ENCODE peak calls at places on chromosomes 4 and X, in four cellular contexts. L is neural progenitor cell, K is endothelial cell, A is upper lobe of right lung. Z is an unnamed sample.

GRCh38 chr4:24164054-24164453 is 274.2 kb upstream of the PPARGC1A start:
- DNase-seq in L (no peak), K (no peak), A (no peak), Z (peak)

GRCh38 chrX:16101581-16101980 is 21.8 kb upstream of the GRPR start:
- DNase-seq in L (no peak), K (no peak), A (no peak), Z (no peak)

GRCh38 chr4:143397335-143397734 is 60.7 kb downstream of the GAB1 start:
- DNase-seq in L (no peak), K (no peak), A (no peak), Z (peak)

GRCh38 chr4:47933798-47934197 is 19.4 kb upstream of the NFXL1 start:
- DNase-seq in L (peak), K (no peak), A (no peak), Z (peak)

GRCh38 chr4:22498866-22499265 is 17.0 kb downstream of the ADGRA3 start:
- DNase-seq in L (peak), K (no peak), A (no peak), Z (no peak)

GRCh38 chr4:20085653-20086052 is 166.1 kb upstream of the SLIT2 start:
- DNase-seq in L (no peak), K (no peak), A (no peak), Z (no peak)

GRCh38 chr4:83771113-83771705 is 235.3 kb downstream of the GPAT3 start:
- DNase-seq in L (peak), K (peak), A (no peak), Z (peak)

GRCh38 chr4:83248486-83248885 is 36.1 kb downstream of the COQ2 start:
- DNase-seq in L (no peak), K (no peak), A (no peak), Z (no peak)

GRCh38 chrX:18855919-18856644 is 127.8 kb downstream of the PHKA2 start:
- DNase-seq in L (no peak), K (no peak), A (no peak), Z (peak)

GRCh38 chr4:54440394-54441223 is 211.5 kb downstream of the PDGFRA start:
- DNase-seq in L (peak), K (peak), A (no peak), Z (peak)

GRCh38 chr4:1376391-1376840 is 29.4 kb downstream of the UVSSA start:
- DNase-seq in L (no peak), K (no peak), A (peak), Z (no peak)

GRCh38 chr4:7666011-7666410 is 231.3 kb upstream of the PSAPL1 start:
- DNase-seq in L (no peak), K (no peak), A (no peak), Z (no peak)

GRCh38 chr4:156778093-156778492 is 193.5 kb downstream of the PDGFC start:
- DNase-seq in L (no peak), K (no peak), A (no peak), Z (peak)

GRCh38 chr4:155578726-155579385 is 87.8 kb upstream of the GUCY1A1 start:
- DNase-seq in L (no peak), K (no peak), A (no peak), Z (peak)

GRCh38 chrX:154020500-154021115 is 906 bp upstream of the IRAK1 start:
- DNase-seq in L (no peak), K (no peak), A (no peak), Z (no peak)

GRCh38 chr4:68368566-68369473 is 18.9 kb upstream of the YTHDC1 start:
- DNase-seq in L (no peak), K (no peak), A (no peak), Z (peak)

GRCh38 chrX:16444353-16444752 is 205.6 kb upstream of the S100G start:
- DNase-seq in L (no peak), K (no peak), A (no peak), Z (peak)

GRCh38 chrX:70231666-70232065 is 2.8 kb upstream of the AWAT1 start:
- DNase-seq in L (no peak), K (no peak), A (no peak), Z (no peak)

GRCh38 chr4:108355523-108356208 is 186.9 kb upstream of the LEF1 start:
- DNase-seq in L (no peak), K (no peak), A (no peak), Z (no peak)

GRCh38 chr4:149836546-149836945 is 20.9 kb upstream of the IQCM start:
- DNase-seq in L (no peak), K (no peak), A (no peak), Z (peak)

GRCh38 chr4:157999723-158000122 is 173.1 kb downstream of the GASK1B start:
- DNase-seq in L (no peak), K (no peak), A (no peak), Z (no peak)

GRCh38 chrX:107205770-107206696 is at the start of the genes DNAAF6 and NUP62CL:
- DNase-seq in L (peak), K (peak), A (peak), Z (peak)

GRCh38 chr4:146342600-146343192 is 128.4 kb downstream of the REELD1 start:
- DNase-seq in L (peak), K (peak), A (no peak), Z (peak)
- TF ChIP-seq CTCF in L (peak), K (peak), A (peak), Z (peak)

DNA sequence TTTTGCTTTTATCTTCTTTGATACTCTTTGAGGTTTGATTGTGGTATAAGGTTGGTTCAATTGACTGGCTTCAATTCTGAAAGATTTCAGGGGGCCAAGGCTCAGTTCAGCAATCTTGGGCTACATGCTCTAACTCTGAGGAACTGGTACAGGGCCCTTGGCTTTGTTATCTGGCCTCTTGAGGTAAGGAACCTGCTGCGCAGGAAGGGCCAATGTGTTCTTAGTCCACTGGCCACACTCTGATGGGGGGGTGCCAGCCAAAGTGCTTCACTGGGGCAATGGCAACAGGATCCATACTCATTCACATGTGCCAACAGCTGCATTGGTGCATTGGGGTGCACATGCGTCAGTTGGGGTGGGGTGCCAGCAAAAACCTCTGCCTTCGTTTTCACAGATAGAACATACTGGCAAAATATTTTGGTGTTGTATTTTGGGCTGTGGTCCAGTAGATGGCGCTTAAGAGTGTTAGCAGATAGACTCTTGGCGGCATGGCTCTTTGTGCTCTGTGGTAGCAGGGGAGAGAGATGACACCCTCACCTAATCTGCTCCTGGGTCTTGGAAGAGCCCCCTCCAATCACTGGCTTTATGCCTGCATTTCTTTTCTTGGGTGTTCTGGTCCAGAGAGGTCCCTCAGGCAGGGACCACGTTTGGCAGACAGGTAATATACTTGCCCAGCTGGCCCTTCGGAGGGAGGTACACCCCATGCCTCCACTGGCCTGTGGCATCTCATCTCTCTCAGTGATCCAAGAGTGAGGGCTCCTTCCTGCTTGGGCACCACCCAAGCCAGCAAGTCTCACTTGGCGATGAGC is 42.9 kb downstream of the NDST3 start:
- DNase-seq in L (peak), K (peak), A (no peak), Z (peak)
- TF ChIP-seq CTCF in L (peak), K (peak), A (peak), Z (peak)

DNA sequence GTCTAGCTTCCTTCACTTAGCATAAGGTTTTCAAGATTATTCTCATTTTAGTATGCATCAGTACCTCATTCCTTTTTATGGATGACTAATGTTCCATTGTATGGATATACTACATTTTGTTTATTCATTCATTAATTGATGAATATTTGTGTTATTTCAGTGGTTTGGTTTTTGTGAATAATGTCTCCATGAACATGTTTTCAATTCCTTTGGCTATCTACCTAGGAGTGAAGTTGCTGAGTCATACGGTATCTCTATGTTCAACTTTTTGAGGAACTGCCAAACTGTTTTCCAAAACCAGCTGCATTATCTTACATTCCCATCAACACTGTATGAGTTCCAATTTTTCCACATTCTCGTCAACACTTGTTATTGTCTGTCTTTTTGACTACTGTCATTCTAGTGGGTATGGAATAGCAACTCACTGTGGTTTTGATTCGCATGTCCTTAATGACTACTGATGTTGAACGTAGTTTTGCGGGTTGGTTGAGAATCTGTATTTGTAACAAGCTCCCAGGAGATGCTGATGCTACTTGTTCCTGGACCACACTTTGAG is 388.6 kb upstream of the MAGEB2 start:
- DNase-seq in L (no peak), K (no peak), A (no peak), Z (peak)
- TF ChIP-seq CTCF in L (no peak), K (no peak), A (no peak), Z (no peak)

GRCh38 chr4:122329876-122330595 is 48.8 kb upstream of the ADAD1 start:
- DNase-seq in L (no peak), K (no peak), A (no peak), Z (peak)

GRCh38 chr4:122334828-122335227 is 44.0 kb upstream of the ADAD1 start:
- DNase-seq in L (no peak), K (no peak), A (no peak), Z (no peak)

GRCh38 chr4:122331195-122331594 is 47.6 kb upstream of the ADAD1 start:
- DNase-seq in L (no peak), K (no peak), A (no peak), Z (no peak)

GRCh38 chr4:122326908-122327307 is 51.9 kb upstream of the ADAD1 start:
- DNase-seq in L (no peak), K (no peak), A (no peak), Z (no peak)

GRCh38 chr4:122328893-122329292 is 49.9 kb upstream of the ADAD1 start:
- DNase-seq in L (no peak), K (no peak), A (no peak), Z (no peak)
- TF ChIP-seq CTCF in L (no peak), K (no peak), A (no peak), Z (no peak)

DNA sequence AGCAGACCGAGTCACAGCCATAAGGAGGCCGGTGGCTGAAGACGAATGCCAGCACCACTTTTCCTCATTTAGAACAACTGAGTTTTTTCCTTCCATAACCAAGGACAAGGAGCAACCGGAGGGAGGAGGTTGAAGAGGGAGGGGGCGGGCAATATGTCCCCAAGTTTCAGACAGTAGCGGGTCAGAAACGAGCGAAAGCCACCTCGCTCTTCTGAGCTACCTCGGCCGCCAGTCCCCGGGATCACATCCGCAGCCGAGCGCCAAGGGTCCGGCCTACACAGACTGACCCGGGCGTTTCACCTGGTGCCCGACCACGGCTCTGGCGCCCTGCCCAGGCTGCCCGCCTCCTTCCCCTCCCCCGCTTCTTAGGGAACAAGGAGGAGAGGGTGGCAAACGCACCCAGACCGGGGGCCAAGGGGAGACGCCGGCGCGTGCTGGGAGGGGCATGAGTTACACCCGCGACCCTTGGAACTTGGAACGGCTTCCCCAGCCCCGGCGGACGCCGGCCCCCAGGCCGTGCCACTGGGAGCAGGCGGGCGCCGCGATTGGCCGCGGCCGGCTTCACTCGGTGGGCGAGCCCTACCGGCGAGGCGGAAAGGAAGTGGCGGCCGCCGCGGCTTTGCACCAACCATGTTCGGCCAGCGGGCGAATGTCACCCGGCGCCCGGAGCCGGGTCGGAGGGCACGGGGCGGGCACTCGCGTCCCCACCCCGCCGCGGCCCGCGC is 1.6 kb downstream of the IRF2 start:
- DNase-seq in L (peak), K (peak), A (peak), Z (peak)
- TF ChIP-seq CTCF in L (peak), K (no peak), A (peak), Z (no peak)

DNA sequence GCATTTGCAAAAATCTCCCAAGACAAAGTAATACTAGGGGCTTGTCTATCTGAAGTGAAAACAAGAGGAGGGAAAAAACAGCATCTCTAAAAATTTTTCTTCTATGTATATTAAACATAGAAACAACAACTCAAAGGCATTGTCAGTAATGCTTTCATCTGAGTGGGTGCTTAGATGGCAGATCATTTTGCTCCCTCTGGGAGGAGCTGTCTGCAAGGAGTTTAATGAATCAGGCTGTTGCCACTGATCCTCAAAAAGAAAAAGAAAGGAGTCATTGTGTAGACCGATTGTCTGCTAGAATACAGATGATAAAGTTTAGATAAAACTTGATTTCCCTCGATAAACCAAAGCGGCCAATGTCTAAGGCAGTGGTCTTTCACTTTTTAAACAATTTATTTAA is 49.7 kb upstream of the KLHL8 start:
- DNase-seq in L (peak), K (peak), A (no peak), Z (peak)
- TF ChIP-seq CTCF in L (peak), K (no peak), A (peak), Z (peak)

GRCh38 chr4:11111876-11112275 is 316.8 kb downstream of the HS3ST1 start:
- DNase-seq in L (no peak), K (no peak), A (no peak), Z (no peak)
- TF ChIP-seq CTCF in L (no peak), K (no peak), A (no peak), Z (no peak)

DNA sequence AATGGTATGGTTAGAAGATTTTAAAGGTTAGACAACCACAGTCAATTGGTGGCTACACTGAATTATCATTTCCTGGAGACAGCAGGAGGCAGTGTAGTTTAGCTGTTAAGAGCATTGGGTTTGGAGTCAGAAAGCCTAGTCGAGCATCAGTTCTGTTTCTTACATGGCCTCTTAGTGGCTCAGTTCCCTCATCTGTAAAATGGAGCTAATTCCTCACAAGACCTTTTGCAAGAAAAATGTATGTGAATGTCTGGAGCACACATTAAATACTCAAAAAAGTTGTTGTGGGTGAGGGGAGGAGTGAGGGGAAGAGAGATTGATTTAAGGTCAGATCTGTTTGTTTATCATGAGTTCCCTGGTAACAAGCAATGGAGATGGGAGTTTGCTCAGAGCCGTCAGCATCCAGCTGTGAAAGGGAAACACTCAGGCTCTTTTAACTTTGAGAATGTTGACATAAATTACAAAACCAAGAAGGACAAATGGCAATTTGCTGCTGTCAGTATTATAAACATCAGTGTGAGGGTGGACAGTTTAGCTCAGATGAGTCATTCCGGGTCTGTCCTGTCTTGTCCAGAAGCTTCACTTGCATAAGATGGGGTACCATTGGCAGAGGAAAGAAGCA is 98.2 kb upstream of the PGRMC2 start:
- DNase-seq in L (no peak), K (no peak), A (no peak), Z (peak)
- TF ChIP-seq CTCF in L (peak), K (no peak), A (no peak), Z (peak)

Z was measured in fibroblast of mammary gland.